ENCODE peak calls at places on chromosomes 11 and 22, in nine cellular contexts. I, N, S, G, J, R, A, L and P are unnamed samples.

GRCh38 chr11:102448869-102449224 is 3.7 kb downstream of the TMEM123 start:
- DNase-seq in I (no peak), N (no peak), S (no peak), G (no peak), J (no peak), R (no peak), A (no peak), L (no peak), P (no peak)

GRCh38 chr11:122137081-122137793 is 21.2 kb upstream of the BLID start:
- DNase-seq in I (no peak), N (peak; percentile 82), S (no peak), G (peak; percentile 59), J (peak; percentile 70), R (no peak), A (peak; percentile 70), L (no peak), P (no peak)

GRCh38 chr11:116707746-116708145 is 65.0 kb downstream of the BUD13 start:
- DNase-seq in I (no peak), N (no peak), S (no peak), G (no peak), J (peak; percentile 26), R (no peak), A (no peak), L (no peak), P (no peak)

GRCh38 chr11:134207538-134208239 is 16.1 kb downstream of the NCAPD3 start:
- DNase-seq in I (no peak), N (no peak), S (no peak), G (no peak), J (peak; percentile 53), R (peak; percentile 57), A (peak; percentile 25), L (peak; percentile 68), P (no peak)

GRCh38 chr11:31805037-31805628 is 6.0 kb downstream of the PAX6 start:
- DNase-seq in I (no peak), N (no peak), S (no peak), G (no peak), J (no peak), R (no peak), A (no peak), L (no peak), P (no peak)

GRCh38 chr11:43950323-43950855 is 8.0 kb downstream of the C11orf96 start:
- DNase-seq in I (no peak), N (no peak), S (no peak), G (no peak), J (no peak), R (no peak), A (no peak), L (no peak), P (no peak)

GRCh38 chr11:62336949-62337681 is at the start of gene ASRGL1:
- DNase-seq in I (peak; percentile 85), N (no peak), S (peak; percentile 91), G (peak; percentile 67), J (peak; percentile 53), R (peak; percentile 94), A (peak; percentile 87), L (peak; percentile 77), P (peak; percentile 95)

GRCh38 chr11:118918128-118918685 is 7.5 kb downstream of the BCL9L start:
- DNase-seq in I (peak; percentile 80), N (peak; percentile 96), S (peak; percentile 92), G (peak; percentile 68), J (peak; percentile 92), R (peak; percentile 78), A (peak; percentile 95), L (no peak), P (no peak)

GRCh38 chr11:17694711-17695110 is 24.7 kb upstream of the MYOD1 start:
- DNase-seq in I (no peak), N (no peak), S (no peak), G (no peak), J (no peak), R (no peak), A (no peak), L (no peak), P (no peak)

GRCh38 chr22:23119492-23120414 is 22.0 kb downstream of the RSPH14 start:
- DNase-seq in I (no peak), N (no peak), S (no peak), G (no peak), J (no peak), R (no peak), A (no peak), L (no peak), P (no peak)

GRCh38 chr11:104094576-104094975 is 58.1 kb downstream of the DDI1 start:
- DNase-seq in I (no peak), N (no peak), S (no peak), G (no peak), J (no peak), R (no peak), A (no peak), L (no peak), P (no peak)

GRCh38 chr11:124174001-124174400 is 9.1 kb upstream of the OR10D3 start:
- DNase-seq in I (no peak), N (no peak), S (no peak), G (peak; percentile 19), J (peak; percentile 82), R (no peak), A (peak; percentile 58), L (peak; percentile 22), P (no peak)

GRCh38 chr11:35763301-35763700 is 100.7 kb downstream of the TRIM44 start:
- DNase-seq in I (no peak), N (no peak), S (no peak), G (no peak), J (no peak), R (no peak), A (no peak), L (no peak), P (no peak)

GRCh38 chr11:134439181-134439580 is 27.1 kb upstream of the B3GAT1 start:
- DNase-seq in I (no peak), N (no peak), S (peak; percentile 46), G (no peak), J (no peak), R (no peak), A (no peak), L (no peak), P (no peak)

GRCh38 chr11:125975634-125976033 is 29.8 kb downstream of the VSIG10L2 start:
- DNase-seq in I (no peak), N (no peak), S (no peak), G (no peak), J (no peak), R (no peak), A (no peak), L (no peak), P (no peak)

GRCh38 chr11:47573321-47573720 is 5.4 kb downstream of the KBTBD4 start:
- DNase-seq in I (peak; percentile 49), N (no peak), S (no peak), G (no peak), J (no peak), R (no peak), A (no peak), L (no peak), P (peak; percentile 48)

GRCh38 chr11:111930472-111930871 is 6.7 kb upstream of the DIXDC1 start:
- DNase-seq in I (no peak), N (no peak), S (no peak), G (no peak), J (no peak), R (no peak), A (no peak), L (no peak), P (no peak)

GRCh38 chr11:111925953-111926352 is 7.2 kb downstream of the C11orf52 start:
- DNase-seq in I (no peak), N (no peak), S (peak; percentile 63), G (no peak), J (no peak), R (no peak), A (no peak), L (no peak), P (no peak)

GRCh38 chr11:111923951-111924350 is 5.2 kb downstream of the C11orf52 start:
- DNase-seq in I (no peak), N (no peak), S (peak; percentile 29), G (no peak), J (no peak), R (no peak), A (no peak), L (no peak), P (no peak)

GRCh38 chr11:111923351-111923788 is 4.7 kb downstream of the C11orf52 start:
- DNase-seq in I (no peak), N (no peak), S (peak; percentile 59), G (no peak), J (no peak), R (no peak), A (no peak), L (no peak), P (no peak)

GRCh38 chr11:111926505-111927391 is 8.0 kb downstream of the C11orf52 start:
- DNase-seq in I (peak; percentile 96), N (peak; percentile 87), S (peak; percentile 98), G (peak; percentile 98), J (peak; percentile 95), R (peak; percentile 97), A (peak; percentile 93), L (peak; percentile 97), P (peak; percentile 98)
- TF ChIP-seq CTCF in I (no peak), N (peak; percentile 7), S (no peak), G (no peak), J (no peak), R (no peak), A (no peak), L (no peak), P (peak; percentile 35)

GRCh38 chr22:39559456-39560105 is 11.0 kb upstream of the CACNA1I start:
- DNase-seq in I (no peak), N (no peak), S (no peak), G (no peak), J (no peak), R (no peak), A (no peak), L (peak; percentile 56), P (no peak)
- TF ChIP-seq CTCF in I (peak; percentile 14), N (peak; percentile 44), S (no peak), G (peak; percentile 27), J (peak; percentile 39), R (peak; percentile 37), A (peak; percentile 46), L (peak; percentile 66), P (peak; percentile 74)

DNA sequence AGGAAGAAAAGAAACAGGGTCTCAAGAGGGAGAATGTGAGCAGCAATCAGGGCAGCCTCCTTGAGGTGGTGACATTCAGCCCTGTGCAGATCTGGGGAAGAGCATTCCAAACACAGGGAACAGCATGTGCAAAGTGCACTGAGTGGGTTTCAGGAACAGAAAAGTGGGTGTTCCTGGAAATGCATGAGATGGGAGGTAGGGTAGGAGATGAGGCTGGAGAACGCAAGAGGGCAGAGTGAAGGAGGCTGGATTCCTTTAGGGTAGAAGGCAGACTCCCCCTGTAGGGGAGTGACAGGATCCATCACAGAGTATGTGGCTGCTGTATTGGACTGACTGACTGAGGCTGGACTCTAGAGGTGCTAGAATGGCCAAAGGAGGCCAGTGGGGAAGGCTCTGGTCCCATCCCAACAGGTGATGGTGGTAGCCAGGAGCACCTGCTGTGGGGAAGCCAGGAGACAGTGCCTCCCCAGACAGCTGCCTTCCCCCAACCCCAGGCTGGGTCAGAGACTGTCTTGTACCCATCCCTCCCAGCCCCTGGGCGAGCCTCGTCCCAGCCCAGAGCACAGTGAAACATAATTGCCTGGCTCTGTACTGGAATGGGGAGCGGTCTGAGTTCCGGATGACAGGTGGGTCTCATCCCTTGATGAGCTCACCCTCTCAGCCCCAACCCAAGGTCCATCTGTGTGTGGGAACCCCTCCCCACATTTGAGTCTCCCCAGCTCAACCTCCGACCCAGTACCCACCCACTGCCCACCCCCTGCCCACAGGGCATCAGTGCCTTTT is 419.4 kb downstream of the MN1 start:
- DNase-seq in I (no peak), N (no peak), S (no peak), G (no peak), J (no peak), R (no peak), A (no peak), L (no peak), P (no peak)
- TF ChIP-seq CTCF in I (no peak), N (no peak), S (no peak), G (no peak), J (no peak), R (no peak), A (no peak), L (no peak), P (no peak)

GRCh38 chr11:113249491-113249763 is 65.0 kb upstream of the TTC12 start:
- DNase-seq in I (no peak), N (no peak), S (no peak), G (no peak), J (peak; percentile 13), R (no peak), A (peak; percentile 1), L (no peak), P (no peak)
- TF ChIP-seq CTCF in I (no peak), N (peak; percentile 22), S (no peak), G (no peak), J (no peak), R (no peak), A (no peak), L (peak; percentile 41), P (peak; percentile 49)